ENCODE peak calls at places on chromosomes 12 and 14, in seven cellular contexts. One of them, this sample, is unnamed. For H3K79me1, the result is how much of the 10 kb centered on the place peaks cover.

GRCh38 chr14:75342762-75343599 is 64.4 kb downstream of the FOS start:
- DNase-seq in neuronal stem cell: no peak
- DNase-seq in IMR-90: no peak
- DNase-seq in mesendoderm: no peak
- DNase-seq in H9: no peak
- DNase-seq in mesenchymal stem cell: no peak
- DNase-seq in H1: no peak
- DNase-seq in this sample: no peak

GRCh38 chr12:68536885-68537284 is 73.8 kb upstream of the RAP1B start:
- DNase-seq in neuronal stem cell: no peak
- DNase-seq in H9: no peak
- DNase-seq in H1: no peak
- DNase-seq in mesenchymal stem cell: no peak
- DNase-seq in IMR-90: no peak
- DNase-seq in mesendoderm: no peak
- DNase-seq in this sample: no peak

GRCh38 chr14:77157716-77158115 is 16.1 kb upstream of the ZDHHC22 start:
- DNase-seq in H9: no peak
- DNase-seq in mesendoderm: no peak
- DNase-seq in IMR-90: no peak
- DNase-seq in H1: no peak
- DNase-seq in mesenchymal stem cell: no peak
- DNase-seq in neuronal stem cell: no peak
- DNase-seq in this sample: no peak

GRCh38 chr12:54988402-54989054 is 4.0 kb upstream of the TESPA1 start:
- DNase-seq in mesendoderm: no peak
- DNase-seq in IMR-90: peak
- DNase-seq in neuronal stem cell: no peak
- DNase-seq in mesenchymal stem cell: peak
- DNase-seq in H1: no peak
- DNase-seq in H9: no peak
- DNase-seq in this sample: no peak

GRCh38 chr12:88309546-88309945 is 167.4 kb downstream of the TMTC3 start:
- DNase-seq in H9: no peak
- DNase-seq in H1: no peak
- DNase-seq in mesendoderm: no peak
- DNase-seq in neuronal stem cell: no peak
- DNase-seq in mesenchymal stem cell: peak
- DNase-seq in IMR-90: peak
- DNase-seq in this sample: no peak

GRCh38 chr14:69483765-69484443 is 624 bp upstream of the PLEKHD1 start:
- DNase-seq in IMR-90: peak
- DNase-seq in H9: peak
- DNase-seq in neuronal stem cell: peak
- DNase-seq in mesendoderm: peak
- DNase-seq in H1: no peak
- DNase-seq in mesenchymal stem cell: peak
- DNase-seq in this sample: peak

GRCh38 chr12:116880213-116880816 is 926 bp downstream of the HRK start:
- DNase-seq in IMR-90: no peak
- DNase-seq in mesendoderm: no peak
- DNase-seq in neuronal stem cell: no peak
- DNase-seq in mesenchymal stem cell: peak
- DNase-seq in H1: no peak
- DNase-seq in H9: peak
- DNase-seq in this sample: no peak

GRCh38 chr14:50099335-50099734 is 17.0 kb downstream of the VCPKMT start:
- DNase-seq in H9: no peak
- DNase-seq in neuronal stem cell: no peak
- DNase-seq in IMR-90: no peak
- DNase-seq in H1: no peak
- DNase-seq in mesenchymal stem cell: no peak
- DNase-seq in mesendoderm: no peak
- DNase-seq in this sample: no peak

GRCh38 chr14:92039073-92039719 is 663 bp downstream of the TRIP11 start:
- DNase-seq in neuronal stem cell: peak
- DNase-seq in H1: peak
- DNase-seq in IMR-90: peak
- DNase-seq in H9: peak
- DNase-seq in mesendoderm: peak
- DNase-seq in mesenchymal stem cell: peak
- DNase-seq in this sample: peak

GRCh38 chr12:15157200-15157599 is 64.0 kb downstream of the RERG start:
- DNase-seq in H1: no peak
- DNase-seq in neuronal stem cell: no peak
- DNase-seq in mesenchymal stem cell: peak
- DNase-seq in IMR-90: no peak
- DNase-seq in H9: no peak
- DNase-seq in mesendoderm: no peak
- DNase-seq in this sample: no peak

GRCh38 chr12:93127582-93128331 is 198.7 kb upstream of the EEA1 start:
- DNase-seq in IMR-90: peak
- DNase-seq in neuronal stem cell: no peak
- DNase-seq in H9: peak
- DNase-seq in mesenchymal stem cell: peak
- DNase-seq in H1: no peak
- DNase-seq in mesendoderm: peak
- DNase-seq in this sample: peak

GRCh38 chr12:116820077-116820656 is 61.1 kb downstream of the HRK start:
- DNase-seq in mesendoderm: no peak
- DNase-seq in mesenchymal stem cell: peak
- DNase-seq in H9: no peak
- DNase-seq in neuronal stem cell: no peak
- DNase-seq in H1: no peak
- DNase-seq in IMR-90: no peak
- DNase-seq in this sample: no peak

GRCh38 chr12:5073838-5074237 is 30.2 kb downstream of the KCNA5 start:
- DNase-seq in H9: peak
- DNase-seq in H1: no peak
- DNase-seq in neuronal stem cell: no peak
- DNase-seq in IMR-90: peak
- DNase-seq in mesendoderm: peak
- DNase-seq in mesenchymal stem cell: no peak
- DNase-seq in this sample: no peak

GRCh38 chr14:56195219-56195618 is 77.0 kb downstream of the PELI2 start:
- DNase-seq in IMR-90: no peak
- DNase-seq in mesendoderm: no peak
- DNase-seq in H1: no peak
- DNase-seq in mesenchymal stem cell: peak
- DNase-seq in H9: no peak
- DNase-seq in neuronal stem cell: no peak
- DNase-seq in this sample: no peak

GRCh38 chr14:74670726-74671125 is 42.2 kb downstream of the AREL1 start:
- DNase-seq in H1: no peak
- DNase-seq in mesendoderm: no peak
- DNase-seq in mesenchymal stem cell: peak
- DNase-seq in H9: no peak
- DNase-seq in neuronal stem cell: no peak
- DNase-seq in IMR-90: peak
- DNase-seq in this sample: no peak

GRCh38 chr14:92340071-92340470 is 17.1 kb downstream of the SLC24A4 start:
- DNase-seq in H9: no peak
- DNase-seq in mesenchymal stem cell: no peak
- DNase-seq in IMR-90: no peak
- DNase-seq in mesendoderm: no peak
- DNase-seq in H1: no peak
- DNase-seq in neuronal stem cell: no peak
- DNase-seq in this sample: no peak

GRCh38 chr14:47276931-47277330 is 398.5 kb downstream of the MDGA2 start:
- DNase-seq in mesenchymal stem cell: peak
- DNase-seq in H9: no peak
- DNase-seq in IMR-90: no peak
- DNase-seq in neuronal stem cell: no peak
- DNase-seq in mesendoderm: peak
- DNase-seq in H1: no peak
- DNase-seq in this sample: no peak

GRCh38 chr14:93744876-93745275 is 43.4 kb downstream of the PRIMA1 start:
- DNase-seq in IMR-90: no peak
- DNase-seq in neuronal stem cell: no peak
- DNase-seq in mesenchymal stem cell: no peak
- DNase-seq in mesendoderm: no peak
- DNase-seq in H1: no peak
- DNase-seq in H9: no peak
- DNase-seq in this sample: no peak

GRCh38 chr12:75550401-75550851 is 39.0 kb upstream of the KRR1 start:
- DNase-seq in IMR-90: peak
- DNase-seq in mesenchymal stem cell: peak
- DNase-seq in neuronal stem cell: no peak
- DNase-seq in H9: no peak
- DNase-seq in H1: no peak
- DNase-seq in mesendoderm: no peak
- DNase-seq in this sample: no peak

GRCh38 chr12:113269257-113269943 is 48.1 kb downstream of the TPCN1 start:
- DNase-seq in H9: no peak
- DNase-seq in mesendoderm: no peak
- DNase-seq in IMR-90: no peak
- DNase-seq in mesenchymal stem cell: no peak
- DNase-seq in neuronal stem cell: no peak
- DNase-seq in H1: no peak
- DNase-seq in this sample: no peak

GRCh38 chr12:113270709-113271009 is 49.4 kb downstream of the TPCN1 start:
- DNase-seq in neuronal stem cell: no peak
- DNase-seq in H1: no peak
- DNase-seq in H9: no peak
- DNase-seq in mesenchymal stem cell: no peak
- DNase-seq in mesendoderm: no peak
- DNase-seq in IMR-90: no peak
- DNase-seq in this sample: no peak

GRCh38 chr12:113271466-113271852 is 50.2 kb downstream of the TPCN1 start:
- DNase-seq in H9: no peak
- DNase-seq in mesenchymal stem cell: no peak
- DNase-seq in neuronal stem cell: no peak
- DNase-seq in H1: no peak
- DNase-seq in mesendoderm: no peak
- DNase-seq in IMR-90: no peak
- DNase-seq in this sample: no peak

GRCh38 chr12:113273053-113273725 is 51.9 kb downstream of the TPCN1 start:
- DNase-seq in H9: no peak
- DNase-seq in mesendoderm: peak
- DNase-seq in neuronal stem cell: no peak
- DNase-seq in IMR-90: peak
- DNase-seq in mesenchymal stem cell: peak
- DNase-seq in H1: no peak
- DNase-seq in this sample: no peak

DNA sequence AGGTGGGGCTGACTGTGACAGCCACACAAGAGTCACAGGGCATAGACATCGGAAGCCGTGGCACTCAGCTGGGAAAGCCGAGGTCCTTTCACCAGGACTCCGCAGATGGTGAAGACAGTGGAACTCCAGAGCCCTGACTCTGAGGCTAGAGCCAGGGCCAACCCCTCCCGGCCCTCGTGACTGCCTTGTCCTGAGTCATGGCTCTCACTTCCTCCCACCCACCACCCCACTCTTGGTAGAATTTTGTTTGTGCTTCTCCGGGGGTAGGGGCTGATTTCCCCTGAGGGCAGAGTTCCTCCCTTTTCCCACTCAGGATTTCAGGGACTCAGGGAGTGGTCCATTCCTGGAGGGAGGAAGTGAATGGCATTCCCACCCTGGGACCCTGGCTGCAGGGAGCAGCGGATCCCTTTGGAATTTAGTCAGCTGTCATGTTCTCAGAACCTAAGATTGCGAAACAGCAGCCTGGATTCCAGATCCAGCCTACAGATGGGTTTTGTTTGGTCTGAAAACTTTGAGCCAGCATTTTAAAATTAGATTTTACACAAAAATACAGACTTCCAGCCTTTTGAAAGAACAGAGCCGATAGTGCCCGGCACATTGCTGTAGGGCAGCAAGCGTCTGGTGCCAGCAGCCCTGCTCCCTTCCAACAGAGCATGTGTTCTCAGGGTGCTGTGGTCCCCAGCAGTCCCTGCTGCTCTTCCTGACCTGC is 50.7 kb downstream of the TPCN1 start:
- DNase-seq in H9: no peak
- DNase-seq in mesendoderm: peak
- DNase-seq in H1: no peak
- DNase-seq in mesenchymal stem cell: peak
- DNase-seq in IMR-90: peak
- DNase-seq in neuronal stem cell: no peak
- DNase-seq in this sample: peak
- H3K4me2 ChIP-seq in H9: no peak
- H3K4me2 ChIP-seq in mesendoderm: no peak
- H3K4me2 ChIP-seq in H1: no peak
- H3K4me2 ChIP-seq in mesenchymal stem cell: peak
- H3K4me2 ChIP-seq in IMR-90: peak
- H3K4me2 ChIP-seq in neuronal stem cell: no peak
- H3K4me2 ChIP-seq in this sample: peak

GRCh38 chr12:57342207-57342691 is 88.6 kb downstream of the R3HDM2 start:
- DNase-seq in H9: peak
- DNase-seq in H1: peak
- DNase-seq in mesenchymal stem cell: peak
- DNase-seq in neuronal stem cell: peak
- DNase-seq in mesendoderm: peak
- DNase-seq in IMR-90: peak
- DNase-seq in this sample: peak
- H3K79me1 ChIP-seq in H9: under half
- H3K79me1 ChIP-seq in H1: under half
- H3K79me1 ChIP-seq in mesenchymal stem cell: under half
- H3K79me1 ChIP-seq in neuronal stem cell: under half
- H3K79me1 ChIP-seq in mesendoderm: under half
- H3K79me1 ChIP-seq in IMR-90: under half
- H3K79me1 ChIP-seq in this sample: under half

GRCh38 chr12:70831538-70831937 is 89.0 kb downstream of the PTPRR start:
- DNase-seq in H1: no peak
- DNase-seq in mesendoderm: no peak
- DNase-seq in H9: no peak
- DNase-seq in neuronal stem cell: no peak
- DNase-seq in IMR-90: peak
- DNase-seq in mesenchymal stem cell: no peak
- DNase-seq in this sample: no peak

GRCh38 chr12:70830221-70831061 is 90.1 kb downstream of the PTPRR start:
- DNase-seq in mesenchymal stem cell: no peak
- DNase-seq in neuronal stem cell: no peak
- DNase-seq in mesendoderm: no peak
- DNase-seq in H1: no peak
- DNase-seq in H9: no peak
- DNase-seq in IMR-90: no peak
- DNase-seq in this sample: no peak

GRCh38 chr12:70826156-70826555 is 94.4 kb downstream of the PTPRR start:
- DNase-seq in mesenchymal stem cell: no peak
- DNase-seq in H9: no peak
- DNase-seq in IMR-90: no peak
- DNase-seq in H1: no peak
- DNase-seq in mesendoderm: peak
- DNase-seq in neuronal stem cell: no peak
- DNase-seq in this sample: no peak

GRCh38 chr12:70829070-70829469 is 91.5 kb downstream of the PTPRR start:
- DNase-seq in H1: no peak
- DNase-seq in H9: no peak
- DNase-seq in IMR-90: no peak
- DNase-seq in mesenchymal stem cell: no peak
- DNase-seq in neuronal stem cell: no peak
- DNase-seq in mesendoderm: no peak
- DNase-seq in this sample: no peak

GRCh38 chr12:70828391-70828790 is 92.1 kb downstream of the PTPRR start:
- DNase-seq in IMR-90: no peak
- DNase-seq in H9: no peak
- DNase-seq in neuronal stem cell: no peak
- DNase-seq in mesenchymal stem cell: no peak
- DNase-seq in mesendoderm: no peak
- DNase-seq in H1: no peak
- DNase-seq in this sample: no peak
- H2AK5ac ChIP-seq in IMR-90: no peak
- H2AK5ac ChIP-seq in H9: no peak
- H2AK5ac ChIP-seq in neuronal stem cell: no peak
- H2AK5ac ChIP-seq in mesenchymal stem cell: no peak
- H2AK5ac ChIP-seq in mesendoderm: no peak
- H2AK5ac ChIP-seq in H1: no peak
- H2AK5ac ChIP-seq in this sample: no peak

GRCh38 chr14:78170203-78170602 is at the start of gene NRXN3:
- DNase-seq in IMR-90: no peak
- DNase-seq in mesendoderm: peak
- DNase-seq in neuronal stem cell: peak
- DNase-seq in mesenchymal stem cell: no peak
- DNase-seq in H9: peak
- DNase-seq in H1: peak
- DNase-seq in this sample: no peak
- H3K4me2 ChIP-seq in IMR-90: no peak
- H3K4me2 ChIP-seq in mesendoderm: peak
- H3K4me2 ChIP-seq in neuronal stem cell: peak
- H3K4me2 ChIP-seq in mesenchymal stem cell: no peak
- H3K4me2 ChIP-seq in H9: peak
- H3K4me2 ChIP-seq in H1: peak
- H3K4me2 ChIP-seq in this sample: peak